ENCODE peak calls at places on chromosomes 3 and 15, in ten cellular contexts. E is IMR-90, F is heart left ventricle, J is adrenal gland, T is ovary, D is H54, B is uterus, H is lower leg skin, C is A549, M is GM12892. L is an unnamed sample.

GRCh38 chr15:59443341-59444081 is 5.5 kb downstream of the FAM81A start:
- DNase-seq in E (no peak), F (no peak), J (no peak), T (no peak), D (no peak), B (no peak), H (no peak), C (no peak), M (no peak), L (no peak)

GRCh38 chr3:136023264-136023978 is 57.9 kb downstream of the PPP2R3A start:
- DNase-seq in E (peak), F (no peak), J (no peak), T (no peak), D (no peak), B (no peak), H (no peak), C (no peak), M (no peak), L (no peak)

GRCh38 chr15:66153549-66154415 is 99.8 kb downstream of the MEGF11 start:
- DNase-seq in E (no peak), F (no peak), J (no peak), T (no peak), D (no peak), B (no peak), H (no peak), C (no peak), M (peak), L (no peak)

GRCh38 chr3:115698851-115699535 is 75.7 kb downstream of the GAP43 start:
- DNase-seq in E (peak), F (no peak), J (no peak), T (no peak), D (no peak), B (no peak), H (no peak), C (no peak), M (no peak), L (no peak)

GRCh38 chr15:70001859-70002258 is 95.9 kb downstream of the TLE3 start:
- DNase-seq in E (no peak), F (no peak), J (no peak), T (no peak), D (no peak), B (no peak), H (no peak), C (no peak), M (no peak), L (no peak)

GRCh38 chr3:129326138-129326537 is 47.5 kb downstream of the HMCES start:
- DNase-seq in E (no peak), F (peak), J (no peak), T (no peak), D (no peak), B (no peak), H (no peak), C (no peak), M (no peak), L (no peak)

GRCh38 chr3:50196253-50196801 is 4.9 kb downstream of the GNAT1 start:
- DNase-seq in E (no peak), F (no peak), J (no peak), T (no peak), D (no peak), B (no peak), H (no peak), C (no peak), M (no peak), L (no peak)

GRCh38 chr3:142282503-142282902 is 57.1 kb upstream of the GK5 start:
- DNase-seq in E (no peak), F (no peak), J (no peak), T (no peak), D (no peak), B (no peak), H (no peak), C (no peak), M (no peak), L (peak)

GRCh38 chr3:99325407-99325806 is 313.0 kb upstream of the COL8A1 start:
- DNase-seq in E (peak), F (no peak), J (no peak), T (no peak), D (no peak), B (no peak), H (no peak), C (no peak), M (no peak), L (no peak)

GRCh38 chr3:46643701-46644100 is 31.4 kb downstream of the FAM240A start:
- DNase-seq in E (no peak), F (no peak), J (no peak), T (no peak), D (no peak), B (no peak), H (no peak), C (no peak), M (no peak), L (no peak)

GRCh38 chr3:127064391-127065137 is 81.6 kb downstream of the PLXNA1 start:
- DNase-seq in E (peak), F (peak), J (no peak), T (no peak), D (peak), B (no peak), H (no peak), C (no peak), M (no peak), L (no peak)

GRCh38 chr3:189041482-189042090 is 130.2 kb upstream of the TPRG1 start:
- DNase-seq in E (peak), F (peak), J (peak), T (peak), D (peak), B (peak), H (no peak), C (peak), M (peak), L (peak)

GRCh38 chr3:20809356-20809755 is 623.4 kb upstream of the SGO1 start:
- DNase-seq in E (no peak), F (no peak), J (no peak), T (no peak), D (no peak), B (no peak), H (no peak), C (no peak), M (no peak), L (no peak)

GRCh38 chr3:60497922-60498321 is 753.3 kb downstream of the FHIT start:
- DNase-seq in E (no peak), F (no peak), J (no peak), T (no peak), D (no peak), B (no peak), H (no peak), C (no peak), M (no peak), L (no peak)

GRCh38 chr3:30123224-30123623 is 483.2 kb upstream of the TGFBR2 start:
- DNase-seq in E (no peak), F (no peak), J (no peak), T (no peak), D (no peak), B (no peak), H (no peak), C (no peak), M (no peak), L (no peak)

GRCh38 chr15:61112231-61112630 is 116.9 kb downstream of the RORA start:
- DNase-seq in E (no peak), F (no peak), J (no peak), T (no peak), D (no peak), B (no peak), H (no peak), C (no peak), M (no peak), L (no peak)

GRCh38 chr3:46461971-46462910 is 2.5 kb downstream of the LTF start:
- DNase-seq in E (peak), F (no peak), J (no peak), T (no peak), D (peak), B (no peak), H (no peak), C (no peak), M (no peak), L (peak)

GRCh38 chr15:91040851-91041250 is 18.5 kb upstream of the VPS33B start:
- DNase-seq in E (no peak), F (no peak), J (no peak), T (no peak), D (no peak), B (no peak), H (no peak), C (no peak), M (no peak), L (no peak)

GRCh38 chr15:32685576-32685975 is 32.2 kb upstream of the GREM1 start:
- DNase-seq in E (peak), F (no peak), J (no peak), T (no peak), D (no peak), B (no peak), H (no peak), C (peak), M (no peak), L (no peak)

GRCh38 chr15:88131937-88132336 is 124.6 kb downstream of the NTRK3 start:
- DNase-seq in E (no peak), F (no peak), J (no peak), T (no peak), D (no peak), B (no peak), H (no peak), C (no peak), M (no peak), L (no peak)

GRCh38 chr3:172216843-172217404 is 177.5 kb downstream of the FNDC3B start:
- DNase-seq in E (no peak), F (no peak), J (no peak), T (no peak), D (no peak), B (no peak), H (no peak), C (no peak), M (no peak), L (no peak)

GRCh38 chr3:71064288-71064975 is 519.1 kb downstream of the FOXP1 start:
- DNase-seq in E (peak), F (no peak), J (no peak), T (peak), D (peak), B (peak), H (no peak), C (peak), M (no peak), L (peak)
- TF ChIP-seq POLR2A in E (peak), F (no peak), J (no peak), T (peak), D (peak), B (peak), H (no peak), C (no peak), M (no peak), L (no peak)

GRCh38 chr3:185552358-185552877 is at the start of gene LIPH:
- DNase-seq in E (peak), F (no peak), J (no peak), T (no peak), D (peak), B (no peak), H (no peak), C (peak), M (no peak), L (no peak)
- TF ChIP-seq POLR2A in E (no peak), F (no peak), J (no peak), T (no peak), D (no peak), B (no peak), H (no peak), C (no peak), M (no peak), L (no peak)

GRCh38 chr15:75095594-75095993 is 72.2 kb downstream of the PPCDC start:
- DNase-seq in E (no peak), F (no peak), J (no peak), T (no peak), D (no peak), B (no peak), H (no peak), C (no peak), M (no peak), L (no peak)

GRCh38 chr15:75091814-75092213 is 68.4 kb downstream of the PPCDC start:
- DNase-seq in E (no peak), F (no peak), J (no peak), T (no peak), D (no peak), B (no peak), H (no peak), C (no peak), M (no peak), L (no peak)

DNA sequence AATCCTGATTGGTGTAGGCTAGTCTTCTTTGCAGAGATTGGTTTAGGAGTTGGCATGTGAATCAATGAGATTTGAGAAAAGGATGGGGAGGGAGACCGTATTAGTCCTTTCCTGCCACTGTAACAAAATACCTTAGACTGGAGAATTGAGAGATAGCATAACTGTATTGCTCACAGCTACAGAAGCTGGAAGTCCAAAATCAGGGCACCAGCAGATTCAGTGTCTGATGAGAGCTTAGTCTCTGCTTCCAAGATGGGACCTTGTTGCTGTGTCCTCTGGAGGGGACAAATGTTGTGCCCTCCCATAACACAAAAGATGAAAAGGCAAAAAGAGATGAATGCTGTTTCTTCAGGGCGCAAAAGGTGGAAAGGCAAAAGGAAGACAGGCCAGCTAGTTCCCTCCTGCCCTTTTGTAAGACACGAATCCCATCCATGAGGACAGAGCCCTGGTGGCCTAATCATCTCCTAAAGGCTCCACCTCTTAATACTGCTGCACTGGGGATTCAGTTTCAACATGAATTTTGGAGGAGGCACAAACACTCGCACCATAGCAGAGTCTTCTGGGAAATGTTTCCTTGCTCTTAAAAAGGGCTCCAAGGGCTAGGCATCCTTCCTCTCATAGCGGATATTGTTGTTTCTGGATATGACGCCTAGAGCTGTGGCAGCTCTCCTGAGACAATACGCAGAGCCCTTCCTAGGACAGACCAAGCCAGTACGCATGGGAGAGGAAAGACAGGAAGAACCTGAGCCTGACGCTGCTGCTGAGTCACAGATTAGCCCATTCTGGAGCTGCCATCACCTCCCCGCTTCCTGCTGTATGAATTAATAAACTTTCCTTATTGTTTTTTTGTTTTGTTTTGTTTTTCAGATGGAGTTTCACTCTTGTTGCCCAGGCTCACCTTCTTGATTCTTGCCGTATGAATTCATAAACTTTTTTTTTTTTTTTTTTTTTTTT is 66.7 kb downstream of the PPCDC start:
- DNase-seq in E (no peak), F (no peak), J (peak), T (no peak), D (no peak), B (peak), H (no peak), C (no peak), M (no peak), L (no peak)
- TF ChIP-seq POLR2A in E (no peak), F (no peak), J (no peak), T (no peak), D (no peak), B (no peak), H (no peak), C (no peak), M (no peak), L (no peak)

GRCh38 chr15:64459382-64459781 is 996 bp upstream of the ZNF609 start:
- DNase-seq in E (no peak), F (no peak), J (no peak), T (no peak), D (no peak), B (no peak), H (no peak), C (no peak), M (no peak), L (peak)

GRCh38 chr15:64460737-64461576 is 579 bp downstream of the ZNF609 start:
- DNase-seq in E (peak), F (no peak), J (peak), T (peak), D (no peak), B (peak), H (peak), C (peak), M (peak), L (peak)

GRCh38 chr15:64461577-64462162 is 1.3 kb downstream of the ZNF609 start:
- DNase-seq in E (peak), F (no peak), J (peak), T (peak), D (peak), B (no peak), H (no peak), C (peak), M (peak), L (peak)

GRCh38 chr15:64462492-64462891 is 2.1 kb downstream of the ZNF609 start:
- DNase-seq in E (no peak), F (no peak), J (no peak), T (no peak), D (no peak), B (no peak), H (no peak), C (no peak), M (no peak), L (no peak)

DNA sequence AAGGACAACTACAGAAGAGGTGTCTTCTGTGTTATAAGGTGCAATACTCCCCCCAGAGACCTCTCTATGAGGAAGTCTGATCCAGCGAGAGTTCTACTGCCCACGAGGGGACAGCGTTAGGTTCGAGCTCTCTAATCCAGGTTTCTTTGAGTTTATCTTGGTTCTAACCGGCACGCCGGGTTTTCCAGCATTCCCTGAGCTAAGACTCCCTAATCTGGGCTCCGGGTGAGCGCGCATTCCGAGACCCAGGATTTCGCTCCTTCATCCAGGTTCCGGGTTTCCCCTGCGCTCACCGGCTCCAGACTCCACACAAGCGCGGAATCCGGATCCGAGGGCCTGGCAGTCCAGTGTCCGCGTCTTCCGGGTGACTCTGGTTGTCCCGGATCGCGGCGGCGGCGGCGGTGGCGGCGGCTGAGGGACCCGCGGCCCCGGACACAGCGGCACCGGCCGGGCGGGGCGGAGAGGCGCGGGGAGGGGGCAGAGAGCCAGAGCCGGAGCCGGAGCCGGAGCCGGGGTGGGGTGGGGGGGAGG is at the start of gene ZNF609:
- DNase-seq in E (peak), F (peak), J (peak), T (peak), D (peak), B (peak), H (peak), C (peak), M (peak), L (peak)
- TF ChIP-seq POLR2A in E (peak), F (no peak), J (peak), T (peak), D (peak), B (peak), H (no peak), C (peak), M (peak), L (peak)

DNA sequence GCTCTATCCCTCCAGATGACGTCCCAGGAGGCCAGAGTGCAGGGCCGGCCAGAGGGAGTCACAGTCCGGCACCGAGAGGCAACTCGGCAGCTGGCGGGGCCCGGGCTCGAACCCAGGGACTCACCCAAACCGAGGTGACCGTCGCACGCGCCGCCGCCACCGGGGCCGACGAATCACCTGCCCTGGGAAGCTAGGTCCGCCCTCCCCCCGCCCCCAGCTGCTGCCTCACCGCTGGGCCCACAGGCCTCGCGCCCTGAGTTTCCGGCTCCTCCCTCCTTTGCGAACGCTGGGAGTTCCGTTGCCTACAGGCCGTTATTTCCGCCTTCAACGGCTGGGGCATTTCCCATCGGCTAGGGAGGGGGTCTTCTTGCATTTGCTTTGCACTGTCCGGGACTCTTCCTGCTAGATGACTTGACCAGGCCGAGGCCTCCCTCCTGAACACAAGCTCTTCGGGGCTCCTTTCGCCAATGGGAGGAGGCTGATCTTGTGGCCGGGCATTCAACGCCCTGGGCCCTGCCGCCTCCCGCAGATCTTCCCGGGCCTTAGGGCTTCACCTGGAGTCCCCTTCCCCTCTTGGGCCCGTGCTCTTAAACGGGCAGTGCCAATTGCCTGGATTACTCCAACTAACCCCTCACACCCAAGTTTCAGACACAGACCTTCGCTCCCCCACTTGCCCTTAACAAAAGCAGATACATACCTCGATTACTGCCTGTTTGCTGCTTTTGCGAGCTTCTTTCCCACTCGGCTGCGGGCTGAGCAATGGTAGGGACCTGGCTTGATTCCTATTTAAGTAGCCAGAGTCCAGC is at the start of gene SNUPN:
- DNase-seq in E (peak), F (peak), J (peak), T (peak), D (peak), B (peak), H (peak), C (peak), M (peak), L (peak)
- TF ChIP-seq POLR2A in E (peak), F (no peak), J (peak), T (peak), D (peak), B (peak), H (no peak), C (peak), M (peak), L (peak)

GRCh38 chr3:13368834-13369233 is 51.3 kb downstream of the NUP210 start:
- DNase-seq in E (no peak), F (no peak), J (no peak), T (no peak), D (no peak), B (no peak), H (no peak), C (no peak), M (no peak), L (no peak)
- TF ChIP-seq POLR2A in E (no peak), F (no peak), J (no peak), T (no peak), D (no peak), B (no peak), H (no peak), C (no peak), M (no peak), L (no peak)

GRCh38 chr15:73997986-73998385 is 3.5 kb downstream of the PML start:
- DNase-seq in E (no peak), F (no peak), J (no peak), T (no peak), D (no peak), B (no peak), H (no peak), C (no peak), M (no peak), L (no peak)

GRCh38 chr15:73994912-73995622 is 551 bp downstream of the PML start:
- DNase-seq in E (no peak), F (no peak), J (no peak), T (peak), D (no peak), B (no peak), H (no peak), C (no peak), M (no peak), L (peak)

GRCh38 chr15:73994419-73994883 is at the start of gene PML:
- DNase-seq in E (peak), F (peak), J (peak), T (peak), D (peak), B (peak), H (peak), C (peak), M (peak), L (peak)

GRCh38 chr15:73996267-73996666 is 1.8 kb downstream of the PML start:
- DNase-seq in E (no peak), F (no peak), J (no peak), T (no peak), D (no peak), B (no peak), H (no peak), C (no peak), M (no peak), L (peak)

DNA sequence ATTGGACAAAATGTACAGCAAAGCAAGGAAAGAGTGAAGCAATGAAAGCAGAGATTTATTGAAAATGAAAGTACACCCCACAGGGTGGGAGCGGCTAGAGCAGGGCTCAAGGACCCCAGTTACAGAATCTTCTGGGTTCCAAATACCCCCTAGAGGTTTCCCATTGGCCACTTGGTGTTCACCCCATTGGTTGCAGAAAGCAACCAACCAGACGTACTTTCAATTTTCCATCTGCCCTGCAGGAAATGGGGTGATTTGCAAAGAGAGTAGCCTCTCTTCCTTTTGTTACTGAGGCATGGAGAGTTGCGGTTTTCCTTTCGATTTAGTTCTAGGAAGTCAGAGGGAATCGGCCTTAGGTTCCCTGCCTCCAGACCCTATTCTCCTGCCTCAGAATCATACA is 2.4 kb downstream of the PML start:
- DNase-seq in E (no peak), F (no peak), J (no peak), T (no peak), D (no peak), B (no peak), H (no peak), C (no peak), M (no peak), L (peak)
- TF ChIP-seq POLR2A in E (no peak), F (no peak), J (no peak), T (no peak), D (no peak), B (no peak), H (no peak), C (no peak), M (no peak), L (peak)

L was measured in erythroblast.